ENCODE peak calls at places on chromosomes 11 and 22, in nine cellular contexts. J is SK-N-MC; R is neuronal stem cell; Q is A673; C is naive thymus-derived CD4-positive, alpha-beta T cell; E is tibial artery; K is esophagus squamous epithelium; Y is ovary; L is body of pancreas. G is an unnamed sample.
A peak's percentile ranks its signal among the peaks of the same experiment; 100 is the strongest.

GRCh38 chr11:28833670-28834069 is 725.5 kb downstream of the METTL15 start:
- DNase-seq in L (no peak), E (no peak), J (no peak), Y (no peak), C (no peak), K (no peak), R (no peak), Q (peak; percentile 97), G (no peak)

GRCh38 chr11:113796663-113797259 is 17.2 kb downstream of the CLDN25 start:
- DNase-seq in E (no peak), J (no peak), Q (peak; percentile 71), Y (no peak), L (peak; percentile 35), K (no peak), C (peak; percentile 12), R (no peak), G (no peak)

GRCh38 chr11:118342503-118343161 is at the start of gene CD3D:
- DNase-seq in Y (no peak), Q (no peak), L (no peak), J (no peak), R (no peak), K (no peak), E (no peak), C (peak; percentile 73), G (peak; percentile 65)

GRCh38 chr22:24165673-24166072 is 15.6 kb upstream of the SUSD2 start:
- DNase-seq in Q (no peak), Y (no peak), K (no peak), L (no peak), R (no peak), C (no peak), E (no peak), J (no peak), G (no peak)

GRCh38 chr11:37040921-37041320 is 442.9 kb upstream of the RAG2 start:
- DNase-seq in E (no peak), L (no peak), C (no peak), Y (no peak), J (no peak), K (no peak), R (no peak), Q (no peak), G (no peak)

GRCh38 chr11:19919050-19919561 is 206.5 kb downstream of the NAV2 start:
- DNase-seq in L (peak; percentile 60), K (no peak), J (no peak), Y (no peak), C (no peak), Q (no peak), R (no peak), E (peak; percentile 91), G (no peak)

GRCh38 chr11:11998091-11998781 is 10.2 kb downstream of the DKK3 start:
- DNase-seq in K (no peak), L (no peak), J (no peak), E (no peak), C (no peak), Y (no peak), Q (no peak), R (no peak), G (no peak)

GRCh38 chr11:8329961-8330361 is 66.3 kb upstream of the LMO1 start:
- DNase-seq in Y (no peak), R (no peak), L (no peak), E (no peak), C (no peak), Q (peak; percentile 88), K (no peak), J (peak; percentile 50), G (no peak)

GRCh38 chr11:100469835-100470234 is 217.3 kb upstream of the ARHGAP42 start:
- DNase-seq in C (no peak), E (no peak), J (no peak), Y (no peak), L (no peak), Q (peak; percentile 17), K (no peak), R (no peak), G (no peak)

GRCh38 chr11:73538381-73538872 is 59.5 kb downstream of the FAM168A start:
- DNase-seq in K (no peak), R (peak; percentile 30), J (no peak), Y (no peak), C (peak; percentile 31), L (no peak), Q (peak; percentile 94), E (no peak), G (no peak)

GRCh38 chr22:43473441-43473840 is 61.6 kb downstream of the MPPED1 start:
- DNase-seq in R (no peak), C (no peak), Y (no peak), L (no peak), J (no peak), K (no peak), E (no peak), Q (no peak), G (no peak)

GRCh38 chr11:27786864-27787263 is 86.6 kb upstream of the BDNF start:
- DNase-seq in Y (no peak), J (no peak), C (no peak), L (no peak), Q (no peak), E (no peak), K (no peak), R (no peak), G (no peak)

GRCh38 chr22:49161002-49161850 is 666.4 kb downstream of the BRD1 start:
- DNase-seq in K (no peak), E (no peak), C (no peak), L (no peak), Y (no peak), R (no peak), J (no peak), Q (no peak), G (no peak)
- H3K9me3 ChIP-seq in K (no peaks in the 10 kb centered on the region), E (no peaks in the 10 kb centered on the region), C (no peaks in the 10 kb centered on the region), L (no peaks in the 10 kb centered on the region), Y (no peaks in the 10 kb centered on the region), R (no peaks in the 10 kb centered on the region), J (no peaks in the 10 kb centered on the region), Q (no peaks in the 10 kb centered on the region), G (no peaks in the 10 kb centered on the region)

DNA sequence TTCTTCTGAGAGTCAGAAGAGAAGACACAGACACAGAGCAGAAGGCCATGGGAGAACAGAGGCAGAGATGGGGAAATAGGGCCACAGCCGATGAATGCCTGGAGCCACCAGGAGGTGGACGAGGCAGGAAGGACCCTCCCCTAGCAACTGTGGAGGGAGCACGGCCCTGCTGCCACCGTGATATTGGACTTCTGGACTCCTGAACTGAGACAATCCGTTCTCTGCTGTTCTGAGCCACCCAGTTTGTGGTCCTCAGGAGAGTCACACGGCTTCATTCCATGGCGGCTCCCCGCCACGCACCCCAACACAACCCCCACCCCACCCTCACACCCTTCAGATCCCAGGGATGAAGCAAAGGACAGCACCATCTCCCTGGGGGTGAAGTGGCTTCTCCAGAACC is 338.1 kb downstream of the CTTN start:
- DNase-seq in J (no peak), Q (no peak), E (no peak), C (no peak), L (no peak), R (no peak), K (no peak), Y (no peak), G (no peak)
- H3K9me3 ChIP-seq in J (no peaks in the 10 kb centered on the region), Q (no peaks in the 10 kb centered on the region), E (no peaks in the 10 kb centered on the region), C (no peaks in the 10 kb centered on the region), L (no peaks in the 10 kb centered on the region), R (no peaks in the 10 kb centered on the region), K (no peaks in the 10 kb centered on the region), Y (no peaks in the 10 kb centered on the region), G (no peaks in the 10 kb centered on the region)

DNA sequence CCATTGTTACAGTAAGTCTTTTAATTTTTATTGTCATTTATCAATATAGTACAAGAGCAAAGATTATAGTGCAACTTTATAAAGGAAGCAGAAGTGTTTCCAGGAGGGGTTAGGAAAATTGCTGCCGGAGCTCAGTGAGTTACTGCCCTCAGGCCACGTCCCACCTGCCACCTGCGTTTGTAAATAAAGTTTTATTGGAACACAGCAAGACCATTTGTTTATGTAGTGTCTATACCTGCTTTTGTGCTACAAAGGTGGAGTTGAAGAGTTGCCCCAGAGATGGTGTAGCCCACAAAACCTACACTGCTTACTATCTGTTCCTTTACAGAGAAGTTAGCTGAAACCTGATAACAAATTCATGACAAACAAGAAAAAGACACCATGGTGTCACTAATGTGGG is 437.8 kb upstream of the B3GAT1 start:
- DNase-seq in K (no peak), J (no peak), E (no peak), L (no peak), R (no peak), Y (no peak), C (no peak), Q (no peak), G (no peak)
- H3K9me3 ChIP-seq in K (no peaks in the 10 kb centered on the region), J (no peaks in the 10 kb centered on the region), E (no peaks in the 10 kb centered on the region), L (no peaks in the 10 kb centered on the region), R (peaks cover 2% of the 10 kb centered on the region), Y (no peaks in the 10 kb centered on the region), C (no peaks in the 10 kb centered on the region), Q (no peaks in the 10 kb centered on the region), G (no peaks in the 10 kb centered on the region)

DNA sequence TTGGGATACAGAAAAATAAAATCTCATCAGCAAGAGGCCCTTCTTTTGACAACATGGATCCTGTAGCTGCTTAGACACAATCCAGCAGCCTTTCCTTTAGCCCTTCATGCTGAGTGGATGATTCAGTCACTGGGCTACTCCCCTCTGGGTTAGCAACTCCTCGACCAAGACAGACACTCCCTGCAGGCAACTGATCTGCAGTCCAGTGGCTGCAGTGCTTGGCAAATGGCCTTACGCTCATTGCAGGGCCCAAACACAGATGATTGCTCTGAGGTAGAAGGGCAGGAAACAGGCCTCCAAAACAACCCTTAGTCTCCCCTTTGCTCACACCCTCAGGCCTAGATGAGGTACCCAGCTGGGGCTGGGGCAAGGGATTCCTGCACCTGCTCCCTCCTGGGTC is 73.2 kb upstream of the OPCML start:
- DNase-seq in C (no peak), Q (no peak), L (no peak), Y (no peak), E (no peak), J (no peak), K (no peak), R (no peak), G (no peak)
- H3K9me3 ChIP-seq in C (no peaks in the 10 kb centered on the region), Q (peaks cover 26% of the 10 kb centered on the region), L (no peaks in the 10 kb centered on the region), Y (no peaks in the 10 kb centered on the region), E (no peaks in the 10 kb centered on the region), J (no peaks in the 10 kb centered on the region), K (no peaks in the 10 kb centered on the region), R (no peaks in the 10 kb centered on the region), G (no peaks in the 10 kb centered on the region)

GRCh38 chr11:127693686-127694085 is 693.1 kb upstream of the KIRREL3 start:
- DNase-seq in J (no peak), Y (no peak), E (no peak), R (no peak), L (no peak), Q (no peak), K (no peak), C (no peak), G (no peak)
- H3K9me3 ChIP-seq in J (no peaks in the 10 kb centered on the region), Y (no peaks in the 10 kb centered on the region), E (no peaks in the 10 kb centered on the region), R (no peaks in the 10 kb centered on the region), L (no peaks in the 10 kb centered on the region), Q (no peaks in the 10 kb centered on the region), K (no peaks in the 10 kb centered on the region), C (no peaks in the 10 kb centered on the region), G (no peaks in the 10 kb centered on the region)

DNA sequence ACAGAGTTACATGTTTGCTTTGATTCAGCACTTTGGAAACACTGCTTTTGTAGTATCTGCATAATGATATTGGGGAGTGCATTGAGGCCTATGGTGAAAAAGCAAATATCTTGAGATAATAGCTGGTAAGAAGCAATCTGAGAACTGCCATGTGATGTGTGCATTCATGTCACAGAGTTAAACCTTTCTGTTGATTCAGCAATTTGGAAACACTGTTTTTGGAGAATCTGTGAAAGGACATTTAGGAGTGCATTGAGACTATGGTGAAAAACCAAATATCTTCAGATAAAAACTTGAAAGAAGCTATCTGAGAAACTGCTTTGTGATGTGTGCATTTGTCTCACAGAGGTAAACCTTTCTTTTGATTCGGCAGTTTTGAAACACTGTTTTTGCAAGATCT is 346.8 kb downstream of the OR4C45 start:
- DNase-seq in Y (no peak), R (no peak), K (no peak), C (no peak), L (no peak), Q (no peak), J (no peak), E (no peak), G (no peak)
- H3K9me3 ChIP-seq in Y (no peaks in the 10 kb centered on the region), R (peaks cover 2% of the 10 kb centered on the region), K (peaks cover 28% of the 10 kb centered on the region), C (no peaks in the 10 kb centered on the region), L (no peaks in the 10 kb centered on the region), Q (peaks cover 91% of the 10 kb centered on the region), J (peaks cover 4% of the 10 kb centered on the region), E (peaks cover 44% of the 10 kb centered on the region), G (peaks cover 8% of the 10 kb centered on the region)